ENCODE peak calls at places on chromosomes 13 and 19, in six cellular contexts. One of them, this sample, is unnamed.

GRCh38 chr19:33214621-33215020 is 11.0 kb downstream of the SLC7A10 start:
- DNase-seq in breast epithelium: no peak
- DNase-seq in HCT116: no peak
- DNase-seq in GM23338: peak; percentile 80
- DNase-seq in H1: no peak
- DNase-seq in upper lobe of left lung: no peak
- DNase-seq in this sample: no peak

GRCh38 chr19:38463365-38463764 is 29.9 kb downstream of the RYR1 start:
- DNase-seq in breast epithelium: no peak
- DNase-seq in HCT116: no peak
- DNase-seq in GM23338: no peak
- DNase-seq in H1: no peak
- DNase-seq in upper lobe of left lung: peak; percentile 56
- DNase-seq in this sample: no peak

GRCh38 chr19:5207806-5208205 is 132.8 kb downstream of the PTPRS start:
- DNase-seq in breast epithelium: no peak
- DNase-seq in HCT116: no peak
- DNase-seq in GM23338: no peak
- DNase-seq in H1: no peak
- DNase-seq in upper lobe of left lung: no peak
- DNase-seq in this sample: no peak

GRCh38 chr13:42119875-42120274 is 71.4 kb downstream of the DGKH start:
- DNase-seq in breast epithelium: no peak
- DNase-seq in HCT116: no peak
- DNase-seq in GM23338: no peak
- DNase-seq in H1: no peak
- DNase-seq in upper lobe of left lung: no peak
- DNase-seq in this sample: no peak

GRCh38 chr19:6086081-6086858 is 24.0 kb downstream of the RFX2 start:
- DNase-seq in breast epithelium: no peak
- DNase-seq in HCT116: no peak
- DNase-seq in GM23338: no peak
- DNase-seq in H1: no peak
- DNase-seq in upper lobe of left lung: no peak
- DNase-seq in this sample: no peak

GRCh38 chr13:106176103-106176502 is 359.4 kb downstream of the EFNB2 start:
- DNase-seq in breast epithelium: no peak
- DNase-seq in HCT116: no peak
- DNase-seq in GM23338: no peak
- DNase-seq in H1: no peak
- DNase-seq in upper lobe of left lung: no peak
- DNase-seq in this sample: no peak

GRCh38 chr19:34938886-34939285 is 12.2 kb downstream of the ZNF30 start:
- DNase-seq in breast epithelium: no peak
- DNase-seq in HCT116: no peak
- DNase-seq in GM23338: no peak
- DNase-seq in H1: no peak
- DNase-seq in upper lobe of left lung: no peak
- DNase-seq in this sample: no peak

GRCh38 chr13:50377726-50378270 is 362.6 kb downstream of the KCNRG start:
- DNase-seq in breast epithelium: no peak
- DNase-seq in HCT116: no peak
- DNase-seq in GM23338: peak; percentile 46
- DNase-seq in H1: no peak
- DNase-seq in upper lobe of left lung: no peak
- DNase-seq in this sample: no peak

GRCh38 chr19:14094854-14095253 is 4.3 kb upstream of the SAMD1 start:
- DNase-seq in breast epithelium: no peak
- DNase-seq in HCT116: no peak
- DNase-seq in GM23338: no peak
- DNase-seq in H1: no peak
- DNase-seq in upper lobe of left lung: no peak
- DNase-seq in this sample: no peak

GRCh38 chr13:67168384-67168783 is 61.8 kb downstream of the PCDH9 start:
- DNase-seq in breast epithelium: no peak
- DNase-seq in HCT116: no peak
- DNase-seq in GM23338: no peak
- DNase-seq in H1: no peak
- DNase-seq in upper lobe of left lung: no peak
- DNase-seq in this sample: no peak
- TF ChIP-seq POLR2AphosphoS5 in breast epithelium: no peak
- TF ChIP-seq POLR2AphosphoS5 in HCT116: no peak
- TF ChIP-seq POLR2AphosphoS5 in GM23338: no peak
- TF ChIP-seq POLR2AphosphoS5 in H1: no peak
- TF ChIP-seq POLR2AphosphoS5 in upper lobe of left lung: no peak
- TF ChIP-seq POLR2AphosphoS5 in this sample: no peak

GRCh38 chr13:27259831-27260230 is 8.5 kb downstream of the RPL21 start:
- DNase-seq in breast epithelium: no peak
- DNase-seq in HCT116: no peak
- DNase-seq in GM23338: no peak
- DNase-seq in H1: no peak
- DNase-seq in upper lobe of left lung: no peak
- DNase-seq in this sample: no peak
- TF ChIP-seq POLR2AphosphoS5 in breast epithelium: no peak
- TF ChIP-seq POLR2AphosphoS5 in HCT116: no peak
- TF ChIP-seq POLR2AphosphoS5 in GM23338: no peak
- TF ChIP-seq POLR2AphosphoS5 in H1: peak; percentile 61
- TF ChIP-seq POLR2AphosphoS5 in upper lobe of left lung: no peak
- TF ChIP-seq POLR2AphosphoS5 in this sample: no peak

GRCh38 chr19:18940791-18941627 is at the start of gene HOMER3:
- DNase-seq in breast epithelium: peak; percentile 55
- DNase-seq in HCT116: no peak
- DNase-seq in GM23338: peak; percentile 80
- DNase-seq in H1: peak; percentile 85
- DNase-seq in upper lobe of left lung: peak; percentile 97
- DNase-seq in this sample: peak; percentile 59
- TF ChIP-seq POLR2AphosphoS5 in breast epithelium: no peak
- TF ChIP-seq POLR2AphosphoS5 in HCT116: no peak
- TF ChIP-seq POLR2AphosphoS5 in GM23338: no peak
- TF ChIP-seq POLR2AphosphoS5 in H1: no peak
- TF ChIP-seq POLR2AphosphoS5 in upper lobe of left lung: no peak
- TF ChIP-seq POLR2AphosphoS5 in this sample: peak; percentile 16

GRCh38 chr19:41971363-41971762 is 12.2 kb upstream of the RABAC1 start:
- DNase-seq in breast epithelium: no peak
- DNase-seq in HCT116: no peak
- DNase-seq in GM23338: no peak
- DNase-seq in H1: no peak
- DNase-seq in upper lobe of left lung: no peak
- DNase-seq in this sample: no peak
- TF ChIP-seq POLR2AphosphoS5 in breast epithelium: no peak
- TF ChIP-seq POLR2AphosphoS5 in HCT116: no peak
- TF ChIP-seq POLR2AphosphoS5 in GM23338: no peak
- TF ChIP-seq POLR2AphosphoS5 in H1: no peak
- TF ChIP-seq POLR2AphosphoS5 in upper lobe of left lung: no peak
- TF ChIP-seq POLR2AphosphoS5 in this sample: no peak

DNA sequence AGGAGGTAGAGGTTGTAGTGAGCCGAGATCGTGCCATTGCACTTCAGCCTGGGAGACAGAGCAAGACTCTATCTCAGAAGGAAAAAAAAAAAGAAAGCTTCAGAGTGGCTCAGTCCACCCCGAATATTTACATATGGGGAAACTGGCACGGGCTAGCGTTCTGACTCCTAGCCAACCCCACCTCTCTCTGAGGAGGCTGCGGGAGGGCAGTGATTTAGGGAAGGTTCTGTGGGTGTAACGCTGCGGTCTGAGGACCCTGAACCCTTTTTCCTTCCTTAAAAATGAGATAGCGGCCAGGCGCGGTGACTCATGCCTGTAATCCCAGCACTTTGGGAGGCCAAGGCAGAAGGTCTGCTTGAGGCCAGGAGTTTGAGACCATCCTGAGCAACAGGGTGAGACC is 5.0 kb downstream of the LRRC25 start:
- DNase-seq in breast epithelium: no peak
- DNase-seq in HCT116: no peak
- DNase-seq in GM23338: no peak
- DNase-seq in H1: no peak
- DNase-seq in upper lobe of left lung: no peak
- DNase-seq in this sample: no peak
- TF ChIP-seq POLR2AphosphoS5 in breast epithelium: no peak
- TF ChIP-seq POLR2AphosphoS5 in HCT116: no peak
- TF ChIP-seq POLR2AphosphoS5 in GM23338: no peak
- TF ChIP-seq POLR2AphosphoS5 in H1: no peak
- TF ChIP-seq POLR2AphosphoS5 in upper lobe of left lung: no peak
- TF ChIP-seq POLR2AphosphoS5 in this sample: peak; percentile 82